ENCODE peak calls at places on chromosomes 7 and 10, in six cellular contexts. U, C, R, F, V and I are unnamed samples.

GRCh38 chr7:135342887-135343286 is 109.2 kb downstream of the STRA8 start:
- DNase-seq in R (no peak), V (no peak), F (no peak), C (no peak), U (no peak), I (peak)

GRCh38 chr7:117241088-117241487 is 81.8 kb downstream of the WNT2 start:
- DNase-seq in F (no peak), R (no peak), U (no peak), C (no peak), V (no peak), I (no peak)

GRCh38 chr7:74544706-74545469 is 91.2 kb downstream of the GTF2IRD1 start:
- DNase-seq in U (peak), V (peak), C (peak), F (no peak), R (no peak), I (no peak)

GRCh38 chr7:22851140-22851539 is 28.5 kb upstream of the TOMM7 start:
- DNase-seq in C (no peak), F (no peak), R (no peak), V (no peak), U (no peak), I (no peak)

GRCh38 chr7:11702938-11703337 is 129.1 kb downstream of the THSD7A start:
- DNase-seq in C (no peak), F (no peak), V (no peak), R (no peak), U (no peak), I (no peak)

GRCh38 chr7:23246540-23246939 is at the start of gene GPNMB:
- DNase-seq in R (no peak), V (peak), C (peak), F (peak), U (no peak), I (no peak)

GRCh38 chr10:29926649-29927048 is 132.7 kb downstream of the JCAD start:
- DNase-seq in U (no peak), V (peak), F (peak), R (no peak), C (peak), I (no peak)

GRCh38 chr10:93081296-93081695 is 7.6 kb downstream of the CYP26A1 start:
- DNase-seq in V (no peak), F (no peak), U (no peak), R (no peak), C (no peak), I (no peak)

GRCh38 chr7:41206267-41206666 is 496.6 kb downstream of the INHBA start:
- DNase-seq in V (no peak), R (no peak), F (no peak), C (no peak), U (no peak), I (no peak)

GRCh38 chr10:96987842-96988175 is 155.7 kb downstream of the LCOR start:
- DNase-seq in R (no peak), V (no peak), C (no peak), F (no peak), U (no peak), I (no peak)

GRCh38 chr10:1561731-1562337 is 175.5 kb downstream of the ADARB2 start:
- DNase-seq in F (no peak), C (no peak), R (no peak), U (no peak), V (no peak), I (no peak)

GRCh38 chr7:38171558-38172403 is 6.3 kb upstream of the STARD3NL start:
- DNase-seq in C (no peak), U (peak), R (no peak), V (no peak), F (no peak), I (no peak)

GRCh38 chr7:105713488-105714465 is 132.5 kb upstream of the EFCAB10 start:
- DNase-seq in F (no peak), R (no peak), V (peak), C (peak), U (no peak), I (no peak)

GRCh38 chr7:30177186-30177585 is 42.4 kb downstream of the MTURN start:
- DNase-seq in F (no peak), V (no peak), R (no peak), C (no peak), U (no peak), I (no peak)

GRCh38 chr10:68666280-68666760 is 54.7 kb upstream of the CCAR1 start:
- DNase-seq in R (no peak), F (no peak), U (no peak), V (peak), C (peak), I (no peak)

GRCh38 chr10:97584060-97584797 is at the start of gene HOGA1:
- DNase-seq in F (peak), U (no peak), V (peak), R (peak), C (peak), I (peak)

GRCh38 chr7:5635461-5636445 is 145.7 kb downstream of the RNF216 start:
- DNase-seq in F (no peak), U (no peak), R (no peak), C (no peak), V (peak), I (no peak)